ENCODE peak calls at places on chromosomes 7 and 10, in eight cellular contexts. One of them, this sample, is unnamed. For H3K4me1, the result is how much of the 10 kb centered on the place peaks cover.

GRCh38 chr10:94546058-94546595 is 539 bp downstream of the HELLS start:
- DNase-seq in prostate gland: no peak
- DNase-seq in upper lobe of left lung: no peak
- DNase-seq in GM12878: no peak
- DNase-seq in spleen: no peak
- DNase-seq in suprapubic skin: no peak
- DNase-seq in Panc1: peak
- DNase-seq in HCT116: no peak
- DNase-seq in this sample: no peak

GRCh38 chr7:11970132-11970531 is 138.1 kb upstream of the THSD7A start:
- DNase-seq in GM12878: no peak
- DNase-seq in Panc1: no peak
- DNase-seq in upper lobe of left lung: no peak
- DNase-seq in suprapubic skin: no peak
- DNase-seq in prostate gland: no peak
- DNase-seq in HCT116: no peak
- DNase-seq in spleen: no peak
- DNase-seq in this sample: no peak

GRCh38 chr10:70578371-70578947 is 24.1 kb downstream of the PRF1 start:
- DNase-seq in HCT116: peak
- DNase-seq in suprapubic skin: no peak
- DNase-seq in prostate gland: no peak
- DNase-seq in Panc1: no peak
- DNase-seq in GM12878: peak
- DNase-seq in spleen: no peak
- DNase-seq in upper lobe of left lung: no peak
- DNase-seq in this sample: no peak

GRCh38 chr10:128042131-128042610 is 84.1 kb downstream of the MKI67 start:
- DNase-seq in spleen: peak
- DNase-seq in HCT116: no peak
- DNase-seq in suprapubic skin: no peak
- DNase-seq in GM12878: no peak
- DNase-seq in upper lobe of left lung: no peak
- DNase-seq in Panc1: no peak
- DNase-seq in prostate gland: no peak
- DNase-seq in this sample: no peak

GRCh38 chr10:117934477-117934876 is 112.3 kb downstream of the RAB11FIP2 start:
- DNase-seq in Panc1: no peak
- DNase-seq in suprapubic skin: no peak
- DNase-seq in spleen: no peak
- DNase-seq in prostate gland: no peak
- DNase-seq in GM12878: no peak
- DNase-seq in upper lobe of left lung: no peak
- DNase-seq in HCT116: no peak
- DNase-seq in this sample: no peak

GRCh38 chr7:92116949-92117348 is 17.3 kb downstream of the CYP51A1 start:
- DNase-seq in prostate gland: no peak
- DNase-seq in GM12878: no peak
- DNase-seq in spleen: no peak
- DNase-seq in HCT116: no peak
- DNase-seq in suprapubic skin: no peak
- DNase-seq in Panc1: no peak
- DNase-seq in upper lobe of left lung: no peak
- DNase-seq in this sample: no peak

GRCh38 chr10:131993298-131993674 is 11.6 kb upstream of the BNIP3 start:
- DNase-seq in Panc1: no peak
- DNase-seq in prostate gland: no peak
- DNase-seq in HCT116: no peak
- DNase-seq in upper lobe of left lung: no peak
- DNase-seq in suprapubic skin: no peak
- DNase-seq in GM12878: no peak
- DNase-seq in spleen: peak
- DNase-seq in this sample: no peak

GRCh38 chr10:79453392-79453791 is 8.0 kb upstream of the ZCCHC24 start:
- DNase-seq in GM12878: no peak
- DNase-seq in prostate gland: no peak
- DNase-seq in spleen: no peak
- DNase-seq in suprapubic skin: no peak
- DNase-seq in Panc1: no peak
- DNase-seq in upper lobe of left lung: no peak
- DNase-seq in HCT116: no peak
- DNase-seq in this sample: no peak

GRCh38 chr7:40015790-40016296 is 65.8 kb downstream of the CDK13 start:
- DNase-seq in suprapubic skin: no peak
- DNase-seq in spleen: no peak
- DNase-seq in GM12878: peak
- DNase-seq in prostate gland: peak
- DNase-seq in HCT116: no peak
- DNase-seq in upper lobe of left lung: no peak
- DNase-seq in Panc1: no peak
- DNase-seq in this sample: no peak

GRCh38 chr10:22742678-22743077 is 28.3 kb upstream of the PIP4K2A start:
- DNase-seq in suprapubic skin: no peak
- DNase-seq in upper lobe of left lung: no peak
- DNase-seq in spleen: no peak
- DNase-seq in GM12878: peak
- DNase-seq in Panc1: no peak
- DNase-seq in HCT116: no peak
- DNase-seq in prostate gland: no peak
- DNase-seq in this sample: no peak

GRCh38 chr10:29849886-29850285 is 209.5 kb downstream of the JCAD start:
- DNase-seq in upper lobe of left lung: no peak
- DNase-seq in suprapubic skin: no peak
- DNase-seq in HCT116: no peak
- DNase-seq in spleen: no peak
- DNase-seq in GM12878: no peak
- DNase-seq in prostate gland: no peak
- DNase-seq in Panc1: no peak
- DNase-seq in this sample: no peak

GRCh38 chr10:43255644-43256431 is 11.0 kb downstream of the RASGEF1A start:
- DNase-seq in upper lobe of left lung: no peak
- DNase-seq in HCT116: peak
- DNase-seq in Panc1: no peak
- DNase-seq in prostate gland: no peak
- DNase-seq in spleen: peak
- DNase-seq in GM12878: no peak
- DNase-seq in suprapubic skin: no peak
- DNase-seq in this sample: peak

GRCh38 chr7:118586248-118586647 is 361.7 kb downstream of the ANKRD7 start:
- DNase-seq in prostate gland: no peak
- DNase-seq in HCT116: no peak
- DNase-seq in spleen: no peak
- DNase-seq in upper lobe of left lung: no peak
- DNase-seq in suprapubic skin: no peak
- DNase-seq in GM12878: no peak
- DNase-seq in Panc1: no peak
- DNase-seq in this sample: no peak

GRCh38 chr7:94149776-94150545 is 145.8 kb upstream of the BET1 start:
- DNase-seq in HCT116: no peak
- DNase-seq in prostate gland: no peak
- DNase-seq in spleen: no peak
- DNase-seq in GM12878: no peak
- DNase-seq in suprapubic skin: no peak
- DNase-seq in upper lobe of left lung: no peak
- DNase-seq in Panc1: no peak
- DNase-seq in this sample: no peak

GRCh38 chr7:90298145-90299038 is 22.7 kb downstream of the FAM237B start:
- DNase-seq in spleen: no peak
- DNase-seq in GM12878: no peak
- DNase-seq in suprapubic skin: no peak
- DNase-seq in HCT116: peak
- DNase-seq in upper lobe of left lung: no peak
- DNase-seq in Panc1: peak
- DNase-seq in prostate gland: no peak
- DNase-seq in this sample: no peak

GRCh38 chr10:32954080-32954479 is 4.0 kb downstream of the ITGB1 start:
- DNase-seq in GM12878: no peak
- DNase-seq in HCT116: no peak
- DNase-seq in prostate gland: no peak
- DNase-seq in upper lobe of left lung: no peak
- DNase-seq in spleen: no peak
- DNase-seq in suprapubic skin: no peak
- DNase-seq in Panc1: no peak
- DNase-seq in this sample: no peak

GRCh38 chr10:6109444-6109775 is 20.6 kb downstream of the RBM17 start:
- DNase-seq in Panc1: no peak
- DNase-seq in suprapubic skin: no peak
- DNase-seq in prostate gland: no peak
- DNase-seq in GM12878: no peak
- DNase-seq in spleen: no peak
- DNase-seq in HCT116: no peak
- DNase-seq in upper lobe of left lung: no peak
- DNase-seq in this sample: no peak

GRCh38 chr10:11253397-11254002 is 235.8 kb downstream of the CELF2 start:
- DNase-seq in prostate gland: no peak
- DNase-seq in GM12878: no peak
- DNase-seq in spleen: no peak
- DNase-seq in HCT116: no peak
- DNase-seq in suprapubic skin: no peak
- DNase-seq in upper lobe of left lung: no peak
- DNase-seq in Panc1: no peak
- DNase-seq in this sample: no peak

GRCh38 chr7:152492952-152493351 is 57.1 kb upstream of the KMT2C start:
- DNase-seq in spleen: no peak
- DNase-seq in suprapubic skin: no peak
- DNase-seq in GM12878: no peak
- DNase-seq in prostate gland: no peak
- DNase-seq in HCT116: no peak
- DNase-seq in upper lobe of left lung: no peak
- DNase-seq in Panc1: no peak
- DNase-seq in this sample: no peak

GRCh38 chr7:20112646-20113045 is 104.5 kb downstream of the MACC1 start:
- DNase-seq in GM12878: no peak
- DNase-seq in spleen: no peak
- DNase-seq in upper lobe of left lung: no peak
- DNase-seq in HCT116: no peak
- DNase-seq in suprapubic skin: no peak
- DNase-seq in prostate gland: no peak
- DNase-seq in Panc1: no peak
- DNase-seq in this sample: no peak

GRCh38 chr10:4736608-4737007 is 89.4 kb upstream of the AKR1E2 start:
- DNase-seq in upper lobe of left lung: no peak
- DNase-seq in prostate gland: no peak
- DNase-seq in spleen: no peak
- DNase-seq in HCT116: no peak
- DNase-seq in suprapubic skin: no peak
- DNase-seq in Panc1: no peak
- DNase-seq in GM12878: no peak
- DNase-seq in this sample: no peak

GRCh38 chr7:27140108-27140842 is 3.2 kb downstream of the HOXA5 start:
- DNase-seq in upper lobe of left lung: no peak
- DNase-seq in prostate gland: no peak
- DNase-seq in Panc1: no peak
- DNase-seq in spleen: no peak
- DNase-seq in GM12878: no peak
- DNase-seq in suprapubic skin: no peak
- DNase-seq in HCT116: no peak
- DNase-seq in this sample: no peak

GRCh38 chr7:99997545-99998137 is 17.8 kb upstream of the ZKSCAN1 start:
- DNase-seq in Panc1: no peak
- DNase-seq in prostate gland: peak
- DNase-seq in HCT116: no peak
- DNase-seq in spleen: peak
- DNase-seq in upper lobe of left lung: peak
- DNase-seq in GM12878: no peak
- DNase-seq in suprapubic skin: peak
- DNase-seq in this sample: no peak

GRCh38 chr7:81693894-81694293 is 76.0 kb downstream of the HGF start:
- DNase-seq in GM12878: no peak
- DNase-seq in spleen: no peak
- DNase-seq in HCT116: no peak
- DNase-seq in Panc1: no peak
- DNase-seq in prostate gland: no peak
- DNase-seq in upper lobe of left lung: no peak
- DNase-seq in suprapubic skin: no peak
- DNase-seq in this sample: no peak

GRCh38 chr10:121442086-121442485 is 156.2 kb downstream of the FGFR2 start:
- DNase-seq in Panc1: no peak
- DNase-seq in GM12878: no peak
- DNase-seq in prostate gland: no peak
- DNase-seq in HCT116: no peak
- DNase-seq in suprapubic skin: no peak
- DNase-seq in upper lobe of left lung: no peak
- DNase-seq in spleen: no peak
- DNase-seq in this sample: no peak

DNA sequence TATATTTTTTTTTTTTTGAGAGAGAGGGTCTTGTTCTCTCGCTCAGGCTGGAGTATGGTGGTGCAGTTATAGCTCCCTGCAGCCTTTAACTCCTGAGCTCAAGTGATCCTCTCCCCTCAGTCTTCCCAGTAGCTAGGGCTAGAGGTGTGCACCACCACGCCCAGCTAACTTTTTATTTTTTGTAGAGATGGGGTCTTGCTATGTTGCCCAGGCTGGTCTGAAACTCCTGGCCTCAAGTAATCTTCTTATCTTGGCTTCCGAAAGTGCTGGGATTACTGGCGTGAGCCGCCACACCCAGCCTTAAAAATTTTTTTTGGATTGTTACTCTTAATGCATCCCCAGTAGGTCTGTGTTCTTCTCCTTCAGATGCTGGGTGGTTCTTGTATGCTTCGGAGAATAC is 4.2 kb downstream of the UBTD1 start:
- DNase-seq in spleen: no peak
- DNase-seq in HCT116: no peak
- DNase-seq in Panc1: no peak
- DNase-seq in suprapubic skin: no peak
- DNase-seq in upper lobe of left lung: no peak
- DNase-seq in prostate gland: no peak
- DNase-seq in GM12878: no peak
- DNase-seq in this sample: no peak
- H3K4me3 ChIP-seq in spleen: no peak
- H3K4me3 ChIP-seq in HCT116: no peak
- H3K4me3 ChIP-seq in Panc1: no peak
- H3K4me3 ChIP-seq in suprapubic skin: no peak
- H3K4me3 ChIP-seq in upper lobe of left lung: no peak
- H3K4me3 ChIP-seq in prostate gland: no peak
- H3K4me3 ChIP-seq in GM12878: no peak
- H3K4me3 ChIP-seq in this sample: no peak

GRCh38 chr7:34362621-34363020 is 295.4 kb upstream of the NPSR1 start:
- DNase-seq in suprapubic skin: no peak
- DNase-seq in HCT116: no peak
- DNase-seq in GM12878: no peak
- DNase-seq in Panc1: no peak
- DNase-seq in spleen: no peak
- DNase-seq in upper lobe of left lung: no peak
- DNase-seq in prostate gland: no peak
- DNase-seq in this sample: no peak
- TF ChIP-seq POLR2AphosphoS5 in suprapubic skin: no peak
- TF ChIP-seq POLR2AphosphoS5 in HCT116: no peak
- TF ChIP-seq POLR2AphosphoS5 in GM12878: no peak
- TF ChIP-seq POLR2AphosphoS5 in Panc1: no peak
- TF ChIP-seq POLR2AphosphoS5 in spleen: no peak
- TF ChIP-seq POLR2AphosphoS5 in upper lobe of left lung: no peak
- TF ChIP-seq POLR2AphosphoS5 in prostate gland: no peak
- TF ChIP-seq POLR2AphosphoS5 in this sample: no peak

GRCh38 chr7:16812542-16813231 is 7.9 kb upstream of the AGR2 start:
- DNase-seq in HCT116: no peak
- DNase-seq in prostate gland: no peak
- DNase-seq in GM12878: no peak
- DNase-seq in spleen: no peak
- DNase-seq in suprapubic skin: no peak
- DNase-seq in Panc1: no peak
- DNase-seq in upper lobe of left lung: no peak
- DNase-seq in this sample: no peak
- H3K4me1 ChIP-seq in HCT116: under half
- H3K4me1 ChIP-seq in prostate gland: under half
- H3K4me1 ChIP-seq in GM12878: under half
- H3K4me1 ChIP-seq in spleen: under half
- H3K4me1 ChIP-seq in suprapubic skin: under half
- H3K4me1 ChIP-seq in Panc1: under half
- H3K4me1 ChIP-seq in upper lobe of left lung: under half
- H3K4me1 ChIP-seq in this sample: under half

GRCh38 chr10:130561681-130562080 is 425.5 kb downstream of the GLRX3 start:
- DNase-seq in prostate gland: no peak
- DNase-seq in upper lobe of left lung: no peak
- DNase-seq in suprapubic skin: no peak
- DNase-seq in HCT116: no peak
- DNase-seq in spleen: no peak
- DNase-seq in GM12878: no peak
- DNase-seq in Panc1: no peak
- DNase-seq in this sample: peak
- H3K4me3 ChIP-seq in prostate gland: no peak
- H3K4me3 ChIP-seq in upper lobe of left lung: no peak
- H3K4me3 ChIP-seq in suprapubic skin: no peak
- H3K4me3 ChIP-seq in HCT116: no peak
- H3K4me3 ChIP-seq in spleen: no peak
- H3K4me3 ChIP-seq in GM12878: no peak
- H3K4me3 ChIP-seq in Panc1: no peak
- H3K4me3 ChIP-seq in this sample: no peak